ENCODE peak calls at places on chromosome 12, in six cellular contexts. E is PC-3; Z is AG09309; Y is CD4-positive, CD25-positive, alpha-beta regulatory T cell; Q is breast epithelium; P is Panc1. S is an unnamed sample.

GRCh38 chr12:82870825-82871377 is 184.2 kb downstream of the TMTC2 start:
- DNase-seq in E (no peak), P (no peak), Y (no peak), Z (no peak), Q (no peak), S (no peak)

GRCh38 chr12:88638956-88639355 is 58.7 kb upstream of the KITLG start:
- DNase-seq in E (no peak), Z (peak), P (no peak), Y (no peak), Q (no peak), S (no peak)

GRCh38 chr12:51517800-51518199 is 73.2 kb upstream of the SCN8A start:
- DNase-seq in P (no peak), Y (no peak), E (no peak), Q (no peak), Z (no peak), S (no peak)

GRCh38 chr12:132366341-132366861 is 37.0 kb upstream of the GALNT9 start:
- DNase-seq in Z (no peak), P (no peak), Q (no peak), E (no peak), Y (no peak), S (peak)

GRCh38 chr12:21613931-21614330 is 9.3 kb upstream of the GYS2 start:
- DNase-seq in P (no peak), E (peak), Q (no peak), Z (no peak), Y (no peak), S (no peak)

GRCh38 chr12:44672042-44672441 is 204.1 kb downstream of the NELL2 start:
- DNase-seq in Z (no peak), E (no peak), Q (no peak), Y (no peak), P (no peak), S (no peak)

GRCh38 chr12:96061864-96062453 is 26.6 kb upstream of the LTA4H start:
- DNase-seq in Z (peak), Y (peak), E (peak), Q (peak), P (peak), S (peak)

GRCh38 chr12:122875590-122876220 is 20.2 kb downstream of the VPS37B start:
- DNase-seq in Y (no peak), Q (no peak), P (no peak), Z (no peak), E (no peak), S (peak)

GRCh38 chr12:58161773-58162172 is 220.4 kb downstream of the ATP23 start:
- DNase-seq in Q (no peak), Y (no peak), E (peak), P (no peak), Z (no peak), S (no peak)

GRCh38 chr12:121165316-121165715 is 32.6 kb downstream of the P2RX7 start:
- DNase-seq in Q (no peak), P (no peak), Y (no peak), Z (no peak), E (no peak), S (no peak)

GRCh38 chr12:106682594-106683234 is 91.8 kb upstream of the RIC8B start:
- DNase-seq in Q (no peak), P (no peak), Z (no peak), E (peak), Y (no peak), S (no peak)

GRCh38 chr12:51011960-51012359 is 14.2 kb downstream of the SLC11A2 start:
- DNase-seq in Q (no peak), E (no peak), P (no peak), Z (no peak), Y (no peak), S (no peak)

GRCh38 chr12:101616027-101616494 is 21.3 kb downstream of the MYBPC1 start:
- DNase-seq in Z (no peak), P (no peak), Q (no peak), E (peak), Y (no peak), S (no peak)

GRCh38 chr12:120015313-120015712 is 26.3 kb downstream of the BICDL1 start:
- DNase-seq in Q (no peak), P (no peak), Z (no peak), Y (peak), E (no peak), S (no peak)

GRCh38 chr12:130622803-130623202 is 93.3 kb downstream of the RIMBP2 start:
- DNase-seq in Z (no peak), Q (no peak), E (no peak), P (no peak), Y (no peak), S (no peak)

GRCh38 chr12:39102474-39103209 is 197.3 kb upstream of the CPNE8 start:
- DNase-seq in P (no peak), Q (no peak), E (peak), Y (no peak), Z (peak), S (no peak)

GRCh38 chr12:22408605-22409004 is 74.1 kb upstream of the ST8SIA1 start:
- DNase-seq in Y (no peak), P (no peak), Z (no peak), Q (peak), E (no peak), S (no peak)

GRCh38 chr12:59077153-59077930 is 157.0 kb upstream of the LRIG3 start:
- DNase-seq in P (no peak), Y (no peak), E (no peak), Z (no peak), Q (peak), S (no peak)

GRCh38 chr12:120734210-120734609 is 8.6 kb downstream of the ACADS start:
- DNase-seq in Y (no peak), P (no peak), Q (no peak), Z (no peak), E (no peak), S (no peak)

GRCh38 chr12:54251667-54252284 is 28.1 kb downstream of the CBX5 start:
- DNase-seq in Y (peak), P (no peak), Q (no peak), Z (no peak), E (peak), S (no peak)

GRCh38 chr12:104049278-104050257 is at the start of gene GLT8D2:
- DNase-seq in E (peak), Z (peak), Y (no peak), Q (peak), P (no peak), S (no peak)
- H3K4me3 ChIP-seq in E (peak), Z (peak), Y (no peak), Q (peak), P (peak), S (peak)

GRCh38 chr12:47207005-47207717 is 127.4 kb upstream of the AMIGO2 start:
- DNase-seq in Z (no peak), P (no peak), E (no peak), Y (peak), Q (no peak), S (no peak)

GRCh38 chr12:47205532-47206449 is 126.0 kb upstream of the AMIGO2 start:
- DNase-seq in Y (no peak), E (no peak), P (no peak), Z (no peak), Q (no peak), S (no peak)

GRCh38 chr12:47209014-47209413 is 129.3 kb upstream of the AMIGO2 start:
- DNase-seq in P (no peak), Q (no peak), E (no peak), Y (no peak), Z (no peak), S (no peak)

GRCh38 chr12:47207829-47208248 is 128.1 kb upstream of the AMIGO2 start:
- DNase-seq in Q (no peak), Z (no peak), P (no peak), E (no peak), Y (no peak), S (no peak)

GRCh38 chr12:47206450-47206830 is 126.7 kb upstream of the AMIGO2 start:
- DNase-seq in P (no peak), Q (no peak), Z (no peak), Y (no peak), E (no peak), S (no peak)
- H3K4me3 ChIP-seq in P (no peak), Q (no peak), Z (no peak), Y (peak), E (no peak), S (no peak)

GRCh38 chr12:79085106-79085682 is 220.6 kb downstream of the SYT1 start:
- DNase-seq in E (no peak), Y (no peak), Q (no peak), P (no peak), Z (no peak), S (no peak)

GRCh38 chr12:79083181-79083580 is 218.6 kb downstream of the SYT1 start:
- DNase-seq in Y (no peak), Q (no peak), Z (no peak), P (no peak), E (peak), S (no peak)

GRCh38 chr12:79082595-79082994 is 218.0 kb downstream of the SYT1 start:
- DNase-seq in Q (no peak), P (no peak), Y (no peak), Z (no peak), E (no peak), S (no peak)

GRCh38 chr12:79086546-79086945 is 222.0 kb downstream of the SYT1 start:
- DNase-seq in E (no peak), P (no peak), Z (no peak), Q (no peak), Y (no peak), S (no peak)
- H3K4me3 ChIP-seq in E (no peak), P (no peak), Z (no peak), Q (no peak), Y (no peak), S (no peak)

GRCh38 chr12:105234197-105234596 is 1.8 kb downstream of the APPL2 start:
- DNase-seq in E (no peak), Q (no peak), P (no peak), Y (no peak), Z (no peak), S (no peak)
- H3K4me3 ChIP-seq in E (peak), Q (peak), P (no peak), Y (peak), Z (peak), S (peak)

GRCh38 chr12:46460682-46461215 is 88.2 kb upstream of the SLC38A2 start:
- DNase-seq in Z (no peak), Q (no peak), P (no peak), Y (no peak), E (no peak), S (no peak)
- H3K4me3 ChIP-seq in Z (no peak), Q (no peak), P (no peak), Y (no peak), E (no peak), S (no peak)

DNA sequence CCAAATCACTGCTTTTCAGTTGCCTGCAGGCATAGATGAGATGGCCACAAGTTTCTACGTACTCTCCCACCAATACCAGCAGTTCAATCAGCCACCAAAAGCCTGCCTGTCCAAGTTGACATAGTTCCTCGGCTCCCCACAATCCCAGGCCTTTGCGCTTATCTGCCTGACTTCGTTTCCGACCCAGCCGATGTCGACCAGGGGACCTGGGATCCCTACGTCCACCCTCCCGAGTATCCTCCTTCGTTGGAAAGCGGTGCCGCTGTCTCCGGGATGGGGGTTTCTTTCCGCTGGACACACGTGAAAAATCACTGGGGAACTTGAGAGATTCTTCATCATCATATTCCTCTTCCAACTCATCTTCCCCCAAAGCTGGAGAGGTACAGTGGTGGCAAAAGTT is 1.6 kb downstream of the DNAJC14 start:
- DNase-seq in P (no peak), E (no peak), Y (no peak), Q (no peak), Z (no peak), S (no peak)
- H3K4me3 ChIP-seq in P (peak), E (peak), Y (peak), Q (peak), Z (no peak), S (no peak)

DNA sequence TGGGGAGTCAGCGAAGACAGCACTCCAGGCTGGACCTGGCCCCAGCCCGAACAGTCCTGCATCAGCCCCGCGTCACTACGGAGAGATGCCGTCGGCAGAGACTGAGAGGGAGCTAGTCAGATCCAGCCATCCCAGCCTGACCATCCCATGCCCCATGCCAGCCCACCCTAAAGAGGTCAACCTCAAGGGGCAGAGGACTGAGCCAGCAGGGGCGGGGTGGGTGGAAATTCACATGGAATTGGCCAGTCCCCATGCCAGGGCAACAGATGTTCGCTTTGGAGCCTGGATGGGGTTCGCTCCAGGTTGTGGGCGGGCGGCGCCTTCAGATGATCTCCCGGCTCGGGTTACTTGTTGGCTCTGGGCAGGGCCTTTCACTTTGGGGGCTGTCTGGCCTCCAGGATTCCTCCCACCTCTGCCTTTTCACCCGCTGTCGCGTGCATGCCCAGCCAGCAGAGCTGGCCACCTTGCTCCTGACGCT is 154.3 kb downstream of the TSPAN9 start:
- DNase-seq in Y (no peak), P (no peak), Q (no peak), Z (no peak), E (no peak), S (no peak)
- H3K4me3 ChIP-seq in Y (no peak), P (no peak), Q (no peak), Z (no peak), E (no peak), S (no peak)

GRCh38 chr12:56521209-56521589 is 421 bp upstream of the RBMS2 start:
- DNase-seq in P (no peak), Q (no peak), E (no peak), Z (no peak), Y (no peak), S (no peak)

GRCh38 chr12:56520025-56520810 is 1.4 kb upstream of the RBMS2 start:
- DNase-seq in P (no peak), E (no peak), Y (no peak), Z (no peak), Q (no peak), S (no peak)

GRCh38 chr12:56518570-56518969 is 3.0 kb upstream of the RBMS2 start:
- DNase-seq in E (peak), P (no peak), Q (no peak), Y (no peak), Z (no peak), S (no peak)

GRCh38 chr12:56521590-56522371 is at the start of gene RBMS2:
- DNase-seq in E (peak), Q (peak), Y (peak), P (no peak), Z (peak), S (peak)

GRCh38 chr12:56522486-56523193 is 1.0 kb downstream of the RBMS2 start:
- DNase-seq in E (peak), Q (no peak), Z (no peak), Y (no peak), P (no peak), S (no peak)
- H3K4me3 ChIP-seq in E (peak), Q (peak), Z (peak), Y (peak), P (peak), S (peak)

GRCh38 chr12:89965993-89966392 is 257.4 kb upstream of the ATP2B1 start:
- DNase-seq in Z (no peak), E (no peak), Y (no peak), P (no peak), Q (no peak), S (no peak)
- H3K4me3 ChIP-seq in Z (no peak), E (no peak), Y (no peak), P (no peak), Q (no peak), S (no peak)

S was measured in dorsolateral prefrontal cortex.